ENCODE peak calls at places on chromosome 9, in ten cellular contexts. One of them, this sample, is unnamed.

GRCh38 chr9:72338631-72339030 is 26.4 kb downstream of the ZFAND5 start:
- DNase-seq in germinal center: no peak
- DNase-seq in RCC 7860: peak; percentile 93
- DNase-seq in endothelial cell: no peak
- DNase-seq in ACHN: peak; percentile 87
- DNase-seq in activated T-helper 1 cell treated with Interleukin-2 at 50 U/mL for 16 hours: no peak
- DNase-seq in heart left ventricle: no peak
- DNase-seq in IMR-90: no peak
- DNase-seq in activated naive CD4-positive, alpha-beta T cell treated with Interleukin-2 at 50 U/mL for 16 hours: no peak
- DNase-seq in choroid plexus epithelial cell: no peak
- DNase-seq in this sample: no peak

GRCh38 chr9:72656021-72656420 is 134.6 kb downstream of the TMC1 start:
- DNase-seq in heart left ventricle: no peak
- DNase-seq in activated T-helper 1 cell treated with Interleukin-2 at 50 U/mL for 16 hours: no peak
- DNase-seq in endothelial cell: no peak
- DNase-seq in IMR-90: no peak
- DNase-seq in ACHN: no peak
- DNase-seq in activated naive CD4-positive, alpha-beta T cell treated with Interleukin-2 at 50 U/mL for 16 hours: no peak
- DNase-seq in choroid plexus epithelial cell: no peak
- DNase-seq in RCC 7860: no peak
- DNase-seq in germinal center: no peak
- DNase-seq in this sample: no peak

GRCh38 chr9:31639444-31639843 is 745.0 kb upstream of the ACO1 start:
- DNase-seq in germinal center: no peak
- DNase-seq in endothelial cell: no peak
- DNase-seq in IMR-90: no peak
- DNase-seq in activated naive CD4-positive, alpha-beta T cell treated with Interleukin-2 at 50 U/mL for 16 hours: no peak
- DNase-seq in ACHN: no peak
- DNase-seq in heart left ventricle: no peak
- DNase-seq in choroid plexus epithelial cell: no peak
- DNase-seq in RCC 7860: no peak
- DNase-seq in activated T-helper 1 cell treated with Interleukin-2 at 50 U/mL for 16 hours: no peak
- DNase-seq in this sample: no peak

GRCh38 chr9:75906531-75906930 is 16.1 kb downstream of the PCSK5 start:
- DNase-seq in RCC 7860: no peak
- DNase-seq in ACHN: no peak
- DNase-seq in germinal center: no peak
- DNase-seq in endothelial cell: no peak
- DNase-seq in IMR-90: no peak
- DNase-seq in heart left ventricle: no peak
- DNase-seq in activated T-helper 1 cell treated with Interleukin-2 at 50 U/mL for 16 hours: no peak
- DNase-seq in activated naive CD4-positive, alpha-beta T cell treated with Interleukin-2 at 50 U/mL for 16 hours: no peak
- DNase-seq in choroid plexus epithelial cell: no peak
- DNase-seq in this sample: no peak

GRCh38 chr9:134546231-134546731 is 95.3 kb upstream of the COL5A1 start:
- DNase-seq in RCC 7860: no peak
- DNase-seq in heart left ventricle: no peak
- DNase-seq in germinal center: no peak
- DNase-seq in choroid plexus epithelial cell: peak; percentile 80
- DNase-seq in activated T-helper 1 cell treated with Interleukin-2 at 50 U/mL for 16 hours: no peak
- DNase-seq in activated naive CD4-positive, alpha-beta T cell treated with Interleukin-2 at 50 U/mL for 16 hours: no peak
- DNase-seq in IMR-90: peak; percentile 26
- DNase-seq in ACHN: no peak
- DNase-seq in endothelial cell: no peak
- DNase-seq in this sample: peak; percentile 75

GRCh38 chr9:21993007-21993406 is 1.2 kb downstream of the CDKN2A start:
- DNase-seq in activated T-helper 1 cell treated with Interleukin-2 at 50 U/mL for 16 hours: no peak
- DNase-seq in activated naive CD4-positive, alpha-beta T cell treated with Interleukin-2 at 50 U/mL for 16 hours: no peak
- DNase-seq in heart left ventricle: no peak
- DNase-seq in endothelial cell: no peak
- DNase-seq in IMR-90: no peak
- DNase-seq in ACHN: no peak
- DNase-seq in germinal center: no peak
- DNase-seq in RCC 7860: no peak
- DNase-seq in choroid plexus epithelial cell: no peak
- DNase-seq in this sample: no peak

GRCh38 chr9:124311283-124311682 is 53.5 kb downstream of the NEK6 start:
- DNase-seq in choroid plexus epithelial cell: no peak
- DNase-seq in endothelial cell: no peak
- DNase-seq in activated T-helper 1 cell treated with Interleukin-2 at 50 U/mL for 16 hours: no peak
- DNase-seq in RCC 7860: no peak
- DNase-seq in ACHN: no peak
- DNase-seq in heart left ventricle: no peak
- DNase-seq in IMR-90: no peak
- DNase-seq in germinal center: no peak
- DNase-seq in activated naive CD4-positive, alpha-beta T cell treated with Interleukin-2 at 50 U/mL for 16 hours: no peak
- DNase-seq in this sample: no peak

GRCh38 chr9:119873877-119874276 is 504.6 kb upstream of the BRINP1 start:
- DNase-seq in activated T-helper 1 cell treated with Interleukin-2 at 50 U/mL for 16 hours: no peak
- DNase-seq in ACHN: no peak
- DNase-seq in heart left ventricle: no peak
- DNase-seq in endothelial cell: no peak
- DNase-seq in IMR-90: no peak
- DNase-seq in choroid plexus epithelial cell: no peak
- DNase-seq in germinal center: no peak
- DNase-seq in RCC 7860: no peak
- DNase-seq in activated naive CD4-positive, alpha-beta T cell treated with Interleukin-2 at 50 U/mL for 16 hours: no peak
- DNase-seq in this sample: no peak

GRCh38 chr9:13267743-13268142 is 11.7 kb downstream of the MPDZ start:
- DNase-seq in IMR-90: peak; percentile 94
- DNase-seq in ACHN: peak; percentile 72
- DNase-seq in heart left ventricle: no peak
- DNase-seq in endothelial cell: no peak
- DNase-seq in choroid plexus epithelial cell: peak; percentile 93
- DNase-seq in germinal center: no peak
- DNase-seq in activated T-helper 1 cell treated with Interleukin-2 at 50 U/mL for 16 hours: no peak
- DNase-seq in activated naive CD4-positive, alpha-beta T cell treated with Interleukin-2 at 50 U/mL for 16 hours: no peak
- DNase-seq in RCC 7860: peak; percentile 77
- DNase-seq in this sample: peak; percentile 90

GRCh38 chr9:72509053-72509452 is 12.4 kb upstream of the TMC1 start:
- DNase-seq in activated T-helper 1 cell treated with Interleukin-2 at 50 U/mL for 16 hours: no peak
- DNase-seq in RCC 7860: peak; percentile 37
- DNase-seq in germinal center: no peak
- DNase-seq in activated naive CD4-positive, alpha-beta T cell treated with Interleukin-2 at 50 U/mL for 16 hours: no peak
- DNase-seq in ACHN: no peak
- DNase-seq in choroid plexus epithelial cell: peak; percentile 30
- DNase-seq in heart left ventricle: no peak
- DNase-seq in IMR-90: peak; percentile 74
- DNase-seq in endothelial cell: no peak
- DNase-seq in this sample: peak; percentile 81

GRCh38 chr9:124510650-124511425 is 3.6 kb upstream of the NR5A1 start:
- DNase-seq in germinal center: no peak
- DNase-seq in IMR-90: peak; percentile 21
- DNase-seq in RCC 7860: no peak
- DNase-seq in activated naive CD4-positive, alpha-beta T cell treated with Interleukin-2 at 50 U/mL for 16 hours: no peak
- DNase-seq in ACHN: no peak
- DNase-seq in choroid plexus epithelial cell: peak; percentile 37
- DNase-seq in endothelial cell: no peak
- DNase-seq in heart left ventricle: no peak
- DNase-seq in activated T-helper 1 cell treated with Interleukin-2 at 50 U/mL for 16 hours: no peak
- DNase-seq in this sample: peak; percentile 76

This sample was measured in amniotic epithelial cell.